ENCODE peak calls at places on chromosomes 16 and 17, in seven cellular contexts. Y is tibial nerve, F is mammary epithelial cell, N is AG04450, Z is left ventricle myocardium inferior, K is astrocyte of the spinal cord, D is uterus. X is an unnamed sample.

GRCh38 chr17:336110-337021 is 16.2 kb downstream of the RPH3AL start:
- DNase-seq in Y (peak; percentile 61), F (no peak), N (no peak), Z (peak; percentile 68), K (no peak), D (peak; percentile 44), X (no peak)

GRCh38 chr17:69367298-69367697 is 40.4 kb upstream of the ABCA5 start:
- DNase-seq in Y (no peak), F (no peak), N (no peak), Z (no peak), K (no peak), D (no peak), X (no peak)

GRCh38 chr17:77543779-77544178 is 403.0 kb downstream of the SEC14L1 start:
- DNase-seq in Y (no peak), F (no peak), N (no peak), Z (no peak), K (no peak), D (no peak), X (no peak)

GRCh38 chr17:8740486-8740885 is 4.2 kb downstream of the CCDC42 start:
- DNase-seq in Y (no peak), F (no peak), N (no peak), Z (no peak), K (no peak), D (no peak), X (no peak)

GRCh38 chr16:89388536-89388935 is 101.8 kb downstream of the ANKRD11 start:
- DNase-seq in Y (no peak), F (no peak), N (no peak), Z (no peak), K (no peak), D (no peak), X (no peak)

GRCh38 chr16:77896357-77896972 is 108.1 kb downstream of the VAT1L start:
- DNase-seq in Y (no peak), F (no peak), N (no peak), Z (no peak), K (no peak), D (no peak), X (no peak)

GRCh38 chr17:39244016-39244599 is 18.4 kb upstream of the STAC2 start:
- DNase-seq in Y (no peak), F (no peak), N (no peak), Z (no peak), K (no peak), D (no peak), X (no peak)

GRCh38 chr17:81685108-81685507 is 1.3 kb downstream of the HGS start:
- DNase-seq in Y (no peak), F (peak; percentile 92), N (peak; percentile 23), Z (no peak), K (peak; percentile 54), D (no peak), X (no peak)

GRCh38 chr17:12415031-12415430 is 250.7 kb upstream of the MYOCD start:
- DNase-seq in Y (no peak), F (no peak), N (peak; percentile 62), Z (no peak), K (peak; percentile 80), D (no peak), X (no peak)

GRCh38 chr17:77819497-77819896 is 139.0 kb upstream of the TNRC6C start:
- DNase-seq in Y (no peak), F (no peak), N (no peak), Z (no peak), K (no peak), D (no peak), X (no peak)

GRCh38 chr16:84266451-84266850 is 26.6 kb upstream of the KCNG4 start:
- DNase-seq in Y (peak; percentile 42), F (peak; percentile 44), N (no peak), Z (peak; percentile 35), K (peak; percentile 27), D (no peak), X (peak; percentile 23)

GRCh38 chr16:55021595-55022475 is 91.2 kb downstream of the IRX5 start:
- DNase-seq in Y (no peak), F (peak; percentile 74), N (no peak), Z (no peak), K (peak; percentile 74), D (no peak), X (no peak)

GRCh38 chr17:79444226-79444625 is 166.6 kb downstream of the RBFOX3 start:
- DNase-seq in Y (no peak), F (no peak), N (no peak), Z (no peak), K (no peak), D (no peak), X (no peak)

GRCh38 chr17:41532947-41533570 is 5.0 kb upstream of the KRT19 start:
- DNase-seq in Y (no peak), F (no peak), N (no peak), Z (no peak), K (no peak), D (no peak), X (no peak)

DNA sequence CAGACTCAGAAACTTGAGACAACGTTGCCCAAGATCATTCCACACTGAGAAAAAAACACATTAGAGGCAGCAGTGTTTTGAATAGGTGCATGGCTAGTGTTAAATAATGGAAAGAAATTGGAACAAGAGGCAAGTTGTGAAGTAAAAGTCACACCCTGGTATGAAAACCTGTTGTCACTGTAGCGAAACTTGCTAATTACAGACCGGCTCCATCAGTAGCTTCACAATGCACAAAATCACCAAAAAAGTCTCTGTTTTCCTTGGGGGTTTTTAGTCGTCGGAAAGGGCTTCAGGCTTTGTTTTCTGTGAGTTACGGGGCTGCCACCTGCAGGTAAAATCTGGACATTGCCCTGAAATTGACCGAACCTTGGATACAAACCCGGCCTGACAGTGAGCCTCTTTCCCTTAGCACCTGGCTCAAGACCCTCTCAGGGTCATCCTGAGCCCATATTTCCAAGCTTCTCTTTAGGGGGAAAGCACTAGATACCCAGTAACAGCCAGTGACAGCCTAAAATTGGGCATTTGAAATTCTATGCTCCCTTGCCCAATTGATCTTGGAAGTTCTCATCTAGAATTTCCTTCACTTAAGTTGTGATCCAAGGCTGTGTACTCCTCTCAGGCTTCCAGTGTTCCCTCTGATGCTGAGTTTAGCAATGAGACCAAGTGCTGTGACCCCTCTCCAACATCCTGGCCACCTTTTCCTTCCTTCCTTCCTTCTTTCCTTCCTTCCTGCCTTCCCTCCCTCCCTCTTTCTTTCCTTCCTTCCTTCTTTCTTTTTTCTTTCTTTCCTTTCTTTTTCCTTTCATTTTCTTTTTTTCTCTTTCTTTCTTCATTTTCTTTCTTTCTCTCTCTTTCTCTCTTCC is 7.2 kb upstream of the GRB2 start:
- DNase-seq in Y (peak; percentile 84), F (peak; percentile 62), N (peak; percentile 46), Z (no peak), K (peak; percentile 69), D (peak; percentile 65), X (peak; percentile 45)
- H3K4me3 ChIP-seq in Y (peak overlapping the region; percentile 6), F (no peak overlapping the region), N (no peak overlapping the region), Z (peak overlapping the region; percentile 38), K (no peak overlapping the region), D (no peak overlapping the region), X (no peak overlapping the region)

GRCh38 chr16:5505093-5505887 is 407.7 kb upstream of the EEF2KMT start:
- DNase-seq in Y (no peak), F (no peak), N (no peak), Z (no peak), K (no peak), D (no peak), X (no peak)
- TF ChIP-seq CTCF in Y (no peak), F (no peak), N (no peak), Z (no peak), K (no peak), D (no peak), X (no peak)

GRCh38 chr17:58270476-58271290 is 10.1 kb downstream of the MPO start:
- DNase-seq in Y (no peak), F (no peak), N (no peak), Z (no peak), K (no peak), D (no peak), X (no peak)

GRCh38 chr17:58268326-58268725 is 12.4 kb downstream of the MPO start:
- DNase-seq in Y (no peak), F (no peak), N (no peak), Z (no peak), K (no peak), D (no peak), X (no peak)

GRCh38 chr17:58269557-58270291 is 11.0 kb downstream of the MPO start:
- DNase-seq in Y (no peak), F (no peak), N (no peak), Z (no peak), K (no peak), D (no peak), X (no peak)

GRCh38 chr17:58267347-58268324 is 13.1 kb downstream of the MPO start:
- DNase-seq in Y (no peak), F (no peak), N (no peak), Z (no peak), K (no peak), D (no peak), X (no peak)

DNA sequence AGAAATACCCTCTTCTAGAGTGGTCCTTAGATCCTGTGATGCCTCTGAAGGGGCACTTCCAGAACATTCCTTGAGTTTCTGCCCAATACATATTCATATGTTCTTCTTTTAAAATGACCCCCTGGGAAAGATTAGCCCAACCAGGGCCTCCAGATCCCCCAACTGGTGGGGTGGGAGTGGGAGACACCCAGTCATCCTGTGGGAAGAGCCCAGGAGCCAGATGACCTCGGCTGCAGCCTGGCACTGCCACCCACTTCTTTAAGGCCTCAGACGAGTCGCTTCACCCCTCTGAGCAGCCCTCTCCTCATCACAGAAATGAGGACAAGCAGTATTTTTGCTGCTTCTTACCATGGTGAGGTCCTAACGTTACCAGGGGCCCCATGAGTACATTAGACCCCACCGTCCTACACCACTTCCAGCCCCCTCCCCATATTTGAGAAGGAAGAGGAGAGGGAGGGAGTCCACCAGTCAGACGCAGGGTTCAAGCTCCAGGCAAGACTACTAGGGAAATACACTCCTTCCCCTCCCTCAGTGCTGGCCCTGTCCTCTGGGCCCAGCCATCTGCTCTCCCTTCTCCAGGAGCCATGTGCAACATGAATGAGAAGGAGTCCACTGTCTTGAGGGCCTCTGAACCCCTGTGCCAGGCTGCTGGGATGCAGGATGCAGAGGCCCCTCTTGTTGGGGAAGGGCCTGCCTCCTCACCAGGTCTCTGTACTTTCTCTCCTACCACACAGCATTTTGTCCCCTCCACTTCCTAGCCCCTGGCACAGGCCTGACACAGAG is 11.8 kb downstream of the MPO start:
- DNase-seq in Y (no peak), F (no peak), N (no peak), Z (no peak), K (no peak), D (no peak), X (no peak)
- H3K4me3 ChIP-seq in Y (no peak overlapping the region), F (no peak overlapping the region), N (no peak overlapping the region), Z (no peak overlapping the region), K (no peak overlapping the region), D (no peak overlapping the region), X (no peak overlapping the region)

DNA sequence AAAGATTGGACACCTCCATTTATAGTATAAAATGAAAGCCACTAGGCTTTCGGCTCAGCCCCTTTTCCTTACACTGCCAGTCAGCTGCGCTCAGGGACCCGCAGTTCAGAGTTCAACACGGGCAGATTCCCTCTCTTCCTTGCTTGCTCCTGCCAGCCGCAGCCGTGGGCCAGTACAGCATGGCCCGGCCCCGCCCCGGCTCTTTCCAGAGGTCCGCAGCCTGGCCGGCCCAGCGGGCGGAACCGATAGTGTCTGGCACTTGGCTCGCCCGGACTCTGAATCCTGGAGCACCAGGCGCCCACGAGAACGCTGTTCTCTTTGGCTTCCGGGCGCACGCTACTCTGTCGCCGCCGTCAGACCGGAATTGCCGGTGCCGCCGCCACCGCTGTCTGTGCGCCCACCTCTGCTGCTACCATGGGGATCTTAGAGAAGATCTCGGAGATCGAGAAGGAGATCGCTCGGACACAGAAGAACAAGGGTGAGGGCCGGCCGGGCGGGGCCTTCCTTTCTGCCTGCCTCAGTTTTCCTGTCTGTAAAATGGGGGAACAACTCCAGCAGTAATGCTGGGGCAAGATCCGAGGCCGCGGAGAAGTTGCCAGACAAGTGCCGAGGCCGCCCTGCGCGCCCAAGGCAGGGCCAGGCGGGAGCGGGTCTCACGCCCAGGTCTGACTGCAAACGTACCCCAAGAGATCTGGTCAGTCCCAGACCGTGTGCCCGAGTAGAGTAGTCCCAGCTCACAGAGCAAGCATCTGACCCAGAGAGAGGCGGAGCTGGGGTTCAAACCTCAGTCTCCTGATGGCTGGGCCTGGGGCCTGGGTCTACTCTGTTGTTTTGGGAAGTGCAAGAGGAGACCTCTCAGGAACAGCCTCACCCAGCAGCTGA is at the start of gene DRG2:
- DNase-seq in Y (peak; percentile 90), F (peak; percentile 87), N (peak; percentile 76), Z (peak; percentile 92), K (peak; percentile 92), D (peak; percentile 95), X (peak; percentile 93)
- TF ChIP-seq CTCF in Y (peak; percentile 50), F (peak; percentile 14), N (no peak), Z (peak; percentile 16), K (no peak), D (peak; percentile 50), X (peak; percentile 53)

X was measured in dorsolateral prefrontal cortex.